ENCODE peak calls at places on chromosomes 11 and 22, in eight cellular contexts. D is colonic mucosa, L is neural crest cell, Y is ovary, G is endothelial cell, T is HL-60, Z is fibroblast of lung, P is astrocyte. B is an unnamed sample.
A peak's percentile ranks its signal among the peaks of the same experiment; 100 is the strongest.

GRCh38 chr11:82858556-82859091 is 41.6 kb downstream of the PRCP start:
- DNase-seq in Z (peak; percentile 78), P (peak; percentile 70), L (no peak), G (no peak), T (no peak), Y (no peak), D (no peak), B (no peak)

GRCh38 chr11:90332415-90332814 is 109.6 kb upstream of the CHORDC1 start:
- DNase-seq in L (no peak), Z (no peak), Y (no peak), D (no peak), G (no peak), P (no peak), T (no peak), B (no peak)

GRCh38 chr11:90257158-90257525 is 34.3 kb upstream of the CHORDC1 start:
- DNase-seq in T (no peak), D (no peak), P (no peak), G (no peak), Z (no peak), L (no peak), Y (no peak), B (no peak)

GRCh38 chr11:19460718-19461405 is 220.1 kb upstream of the E2F8 start:
- DNase-seq in P (no peak), Z (no peak), Y (peak; percentile 48), L (no peak), D (peak; percentile 34), G (no peak), T (no peak), B (no peak)

GRCh38 chr22:24434472-24435322 is 7.3 kb downstream of the ADORA2A start:
- DNase-seq in P (peak; percentile 19), T (peak; percentile 72), Y (no peak), G (no peak), Z (peak; percentile 35), D (no peak), L (no peak), B (peak; percentile 77)

GRCh38 chr11:38710262-38710661 is 2112.2 kb upstream of the RAG2 start:
- DNase-seq in L (no peak), Y (no peak), D (no peak), G (no peak), P (no peak), Z (no peak), T (no peak), B (no peak)

GRCh38 chr22:43330178-43331063 is 12.8 kb downstream of the SCUBE1 start:
- DNase-seq in Z (no peak), P (no peak), Y (no peak), T (no peak), L (no peak), G (no peak), D (no peak), B (no peak)

GRCh38 chr11:63535734-63536133 is 874 bp upstream of the PLAAT4 start:
- DNase-seq in Y (no peak), L (no peak), G (no peak), D (no peak), Z (no peak), T (no peak), P (no peak), B (no peak)

GRCh38 chr11:72716291-72716690 is 35.9 kb downstream of the ARAP1 start:
- DNase-seq in G (no peak), T (no peak), Z (peak; percentile 22), D (no peak), L (no peak), Y (no peak), P (no peak), B (no peak)

GRCh38 chr22:32335471-32335870 is 22.2 kb upstream of the RFPL3 start:
- DNase-seq in L (no peak), Z (no peak), P (no peak), T (no peak), D (no peak), Y (peak; percentile 13), G (no peak), B (no peak)

GRCh38 chr11:120912504-120912903 is 111.4 kb upstream of the TBCEL start:
- DNase-seq in Z (peak; percentile 51), D (no peak), Y (no peak), G (no peak), T (no peak), L (no peak), P (peak; percentile 25), B (no peak)

GRCh38 chr11:73140213-73141030 is 1.7 kb downstream of the FCHSD2 start:
- DNase-seq in G (peak; percentile 37), Z (peak; percentile 49), D (peak; percentile 41), Y (peak; percentile 55), L (peak; percentile 29), T (no peak), P (peak; percentile 23), B (no peak)

GRCh38 chr11:14075118-14075601 is 112.6 kb downstream of the SPON1 start:
- DNase-seq in T (no peak), Z (peak; percentile 55), G (no peak), P (peak; percentile 42), Y (no peak), L (no peak), D (no peak), B (no peak)

GRCh38 chr11:65931773-65932557 is 12.7 kb downstream of the DRAP1 start:
- DNase-seq in G (no peak), L (no peak), Y (no peak), P (no peak), D (no peak), T (no peak), Z (no peak), B (no peak)
- TF ChIP-seq CTCF in G (no peak), L (no peak), Y (no peak), P (no peak), D (no peak), T (no peak), Z (no peak), B (no peak)

GRCh38 chr11:35487532-35488078 is 37.8 kb downstream of the PAMR1 start:
- DNase-seq in G (peak; percentile 68), T (no peak), Y (no peak), Z (peak; percentile 69), P (peak; percentile 57), D (peak; percentile 36), L (peak; percentile 53), B (no peak)
- TF ChIP-seq CTCF in G (peak; percentile 42), T (no peak), Y (no peak), Z (peak; percentile 68), P (peak; percentile 62), D (no peak), L (peak; percentile 56), B (no peak)

GRCh38 chr11:116355104-116355503 is 417.7 kb downstream of the BUD13 start:
- DNase-seq in G (no peak), L (no peak), D (no peak), Y (no peak), Z (no peak), T (no peak), P (no peak), B (no peak)

GRCh38 chr11:116353517-116353916 is 419.3 kb downstream of the BUD13 start:
- DNase-seq in T (no peak), G (no peak), Y (no peak), D (no peak), P (no peak), Z (no peak), L (no peak), B (no peak)

GRCh38 chr11:116360542-116360941 is 412.2 kb downstream of the BUD13 start:
- DNase-seq in P (no peak), Z (no peak), D (no peak), T (no peak), Y (no peak), L (no peak), G (no peak), B (no peak)

GRCh38 chr11:116352881-116353280 is 419.9 kb downstream of the BUD13 start:
- DNase-seq in G (no peak), L (no peak), Y (no peak), D (no peak), Z (no peak), P (no peak), T (no peak), B (no peak)

GRCh38 chr11:116357769-116358544 is 414.8 kb downstream of the BUD13 start:
- DNase-seq in Y (peak; percentile 40), T (no peak), P (no peak), G (peak; percentile 60), D (peak; percentile 35), Z (peak; percentile 8), L (peak; percentile 40), B (no peak)
- TF ChIP-seq CTCF in Y (no peak), T (no peak), P (peak; percentile 25), G (peak; percentile 71), D (peak; percentile 61), Z (no peak), L (peak; percentile 74), B (no peak)

DNA sequence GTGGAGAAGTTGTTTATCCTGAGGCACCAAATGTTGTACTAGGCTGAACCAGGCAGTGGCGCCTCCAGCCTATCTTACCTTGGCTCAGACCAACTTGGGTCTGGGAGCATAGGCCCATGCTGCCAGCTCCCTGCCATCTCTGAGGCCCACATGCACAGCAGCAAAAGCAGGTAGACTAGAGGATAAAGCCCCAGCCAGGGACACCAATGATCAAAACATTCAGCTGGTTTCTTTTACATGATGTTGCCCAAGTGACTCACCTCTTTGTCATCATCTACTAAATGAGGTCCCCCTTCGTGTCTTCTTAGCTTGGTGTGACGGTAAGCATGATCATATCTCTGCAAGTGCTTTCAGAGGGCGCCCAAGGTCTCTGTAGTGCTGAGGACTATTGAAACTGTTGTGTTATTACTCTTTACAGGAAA is 112.1 kb upstream of the DRD2 start:
- DNase-seq in P (peak; percentile 27), Z (peak; percentile 48), Y (no peak), G (no peak), D (no peak), L (no peak), T (no peak), B (no peak)
- TF ChIP-seq CTCF in P (no peak), Z (no peak), Y (no peak), G (no peak), D (no peak), L (no peak), T (no peak), B (no peak)

GRCh38 chr11:78187366-78188011 is 937 bp downstream of the KCTD21 start:
- DNase-seq in P (peak; percentile 40), Y (no peak), T (no peak), G (no peak), D (no peak), L (no peak), Z (no peak), B (no peak)

GRCh38 chr11:78189851-78190250 is 1.1 kb downstream of the USP35 start:
- DNase-seq in D (no peak), P (no peak), G (no peak), Y (peak; percentile 42), T (no peak), L (no peak), Z (no peak), B (no peak)

GRCh38 chr11:78188809-78189724 is at the start of gene USP35:
- DNase-seq in L (no peak), Y (no peak), T (no peak), D (no peak), G (no peak), P (no peak), Z (no peak), B (no peak)

GRCh38 chr11:78190374-78190773 is 1.7 kb downstream of the USP35 start:
- DNase-seq in L (no peak), Z (no peak), G (no peak), P (no peak), T (no peak), Y (peak; percentile 41), D (no peak), B (no peak)

GRCh38 chr11:78188012-78188808 is at the start of gene KCTD21:
- DNase-seq in Z (peak; percentile 97), T (peak; percentile 86), Y (peak; percentile 97), P (peak; percentile 91), G (peak; percentile 96), L (peak; percentile 89), D (peak; percentile 97), B (peak; percentile 92)
- TF ChIP-seq CTCF in Z (no peak), T (no peak), Y (no peak), P (no peak), G (no peak), L (no peak), D (no peak), B (no peak)

GRCh38 chr11:128757886-128758612 is 64.2 kb downstream of the FLI1 start:
- DNase-seq in Y (no peak), G (no peak), Z (no peak), L (no peak), D (no peak), P (no peak), T (no peak), B (peak; percentile 43)
- TF ChIP-seq CTCF in Y (no peak), G (no peak), Z (no peak), L (no peak), D (no peak), P (no peak), T (no peak), B (no peak)